ENCODE peak calls at places on chromosome 2, in nine cellular contexts. J is GM12864, X is keratinocyte, K is fibroblast of the aortic adventitia, B is PC-9, I is Calu3, H is BJ, Y is uterus, L is cardiac muscle cell. V is an unnamed sample.

GRCh38 chr2:43224131-43224570 is 2.3 kb downstream of the ZFP36L2 start:
- DNase-seq in Y (peak; percentile 74), I (peak; percentile 82), H (no peak), X (no peak), J (no peak), B (peak; percentile 70), L (peak; percentile 81), K (peak; percentile 75), V (no peak)

GRCh38 chr2:60306231-60306861 is 247.1 kb downstream of the BCL11A start:
- DNase-seq in L (no peak), K (no peak), I (no peak), X (no peak), B (no peak), H (no peak), J (no peak), Y (peak; percentile 16), V (no peak)

GRCh38 chr2:58221909-58222308 is 19.2 kb downstream of the FANCL start:
- DNase-seq in Y (no peak), X (no peak), H (no peak), L (no peak), B (no peak), K (no peak), I (no peak), J (no peak), V (no peak)

GRCh38 chr2:186558512-186559276 is 31.2 kb upstream of the ITGAV start:
- DNase-seq in H (no peak), Y (no peak), K (no peak), X (no peak), I (no peak), J (no peak), L (no peak), B (no peak), V (no peak)

GRCh38 chr2:133718688-133719201 is 150.5 kb upstream of the NCKAP5 start:
- DNase-seq in I (no peak), X (peak; percentile 11), J (no peak), B (no peak), H (peak; percentile 66), L (no peak), K (peak; percentile 88), Y (no peak), V (peak; percentile 64)

GRCh38 chr2:54575379-54575888 is 119.3 kb downstream of the SPTBN1 start:
- DNase-seq in Y (no peak), B (no peak), J (no peak), K (peak; percentile 54), H (no peak), I (no peak), X (peak; percentile 90), L (no peak), V (no peak)

GRCh38 chr2:223590964-223591363 is 11.2 kb downstream of the SCG2 start:
- DNase-seq in K (no peak), H (no peak), J (no peak), Y (no peak), L (no peak), X (no peak), I (no peak), B (no peak), V (no peak)

GRCh38 chr2:215970425-215970824 is 42.9 kb downstream of the MREG start:
- DNase-seq in I (no peak), X (no peak), B (no peak), H (no peak), K (no peak), J (no peak), Y (no peak), L (no peak), V (no peak)

GRCh38 chr2:160006466-160006865 is 55.9 kb downstream of the PLA2R1 start:
- DNase-seq in H (no peak), K (peak; percentile 2), B (no peak), J (no peak), Y (no peak), L (peak; percentile 24), I (no peak), X (no peak), V (no peak)

GRCh38 chr2:46268986-46269385 is 28.2 kb upstream of the EPAS1 start:
- DNase-seq in B (no peak), X (no peak), J (no peak), Y (no peak), L (no peak), K (peak; percentile 48), I (no peak), H (no peak), V (no peak)

GRCh38 chr2:207847807-207848544 is 78.3 kb upstream of the FZD5 start:
- DNase-seq in B (peak; percentile 70), H (no peak), I (peak; percentile 74), J (no peak), K (peak; percentile 69), Y (no peak), L (no peak), X (no peak), V (no peak)

GRCh38 chr2:215613265-215613664 is 177.4 kb upstream of the FN1 start:
- DNase-seq in I (peak; percentile 17), B (peak; percentile 49), Y (no peak), H (no peak), J (no peak), X (no peak), K (no peak), L (peak; percentile 7), V (no peak)

GRCh38 chr2:166057363-166058169 is 70.3 kb downstream of the SCN1A start:
- DNase-seq in K (peak; percentile 62), I (no peak), Y (no peak), B (no peak), J (no peak), H (no peak), L (peak; percentile 29), X (no peak), V (no peak)

GRCh38 chr2:121804340-121804739 is 48.9 kb downstream of the TSN start:
- DNase-seq in L (peak; percentile 39), X (no peak), I (peak; percentile 24), Y (no peak), B (no peak), K (no peak), J (no peak), H (no peak), V (no peak)

GRCh38 chr2:207887570-207887969 is 117.9 kb upstream of the FZD5 start:
- DNase-seq in Y (no peak), B (no peak), X (no peak), J (no peak), I (no peak), K (no peak), H (no peak), L (no peak), V (no peak)

GRCh38 chr2:120161190-120161589 is 62.0 kb downstream of the TMEM185B start:
- DNase-seq in L (no peak), I (no peak), H (no peak), X (no peak), K (peak; percentile 28), Y (no peak), J (no peak), B (no peak), V (no peak)

GRCh38 chr2:11551569-11552259 is 17.9 kb downstream of the GREB1 start:
- DNase-seq in X (no peak), I (no peak), Y (no peak), H (no peak), J (no peak), B (no peak), L (no peak), K (no peak), V (peak; percentile 47)

GRCh38 chr2:230865324-230865765 is 603 bp downstream of the ITM2C start:
- DNase-seq in L (peak; percentile 52), K (no peak), X (no peak), J (no peak), H (no peak), B (no peak), I (no peak), Y (no peak), V (no peak)

GRCh38 chr2:190180313-190181065 is 118.0 kb upstream of the MSTN start:
- DNase-seq in L (peak; percentile 70), X (no peak), B (peak; percentile 41), I (peak; percentile 79), J (peak; percentile 43), H (no peak), K (no peak), Y (peak; percentile 36), V (peak; percentile 67)

DNA sequence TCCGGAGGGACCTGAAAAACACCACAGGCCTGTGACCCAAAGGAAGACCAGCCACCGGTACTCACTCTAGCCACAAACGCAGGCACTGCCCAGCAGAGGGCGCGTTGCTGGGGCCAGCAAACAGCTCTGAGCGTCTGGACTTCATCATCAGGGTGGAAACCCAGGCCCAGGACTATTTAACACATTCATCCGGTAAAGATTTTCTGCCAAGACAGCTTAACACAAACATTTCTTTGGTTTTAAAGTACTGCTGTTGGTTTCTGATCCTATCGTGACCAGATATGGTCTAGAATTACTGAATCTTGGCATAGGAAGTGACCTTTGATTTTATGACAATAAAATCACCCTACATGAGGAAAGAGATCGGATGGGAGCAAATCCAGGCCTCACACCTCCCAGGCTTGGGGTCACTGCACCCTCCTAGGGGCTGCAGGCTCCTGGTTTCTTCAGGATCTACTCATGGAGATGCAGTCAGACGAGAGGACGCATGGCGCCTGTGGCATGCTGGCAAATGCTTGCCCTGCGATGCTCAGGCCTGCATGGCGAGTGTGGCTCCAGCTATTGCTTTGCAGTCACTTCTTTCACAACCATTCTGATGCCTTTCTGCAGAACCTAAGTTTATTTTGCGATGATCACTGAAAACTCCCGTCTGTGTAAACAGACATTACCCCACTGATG is 130.4 kb downstream of the COL4A4 start:
- DNase-seq in L (peak; percentile 86), H (no peak), I (peak; percentile 56), X (no peak), K (peak; percentile 81), J (peak; percentile 3), Y (no peak), B (peak; percentile 11), V (no peak)
- TF ChIP-seq CTCF in L (peak; percentile 93), H (peak; percentile 84), I (peak; percentile 65), X (peak; percentile 64), K (peak; percentile 82), J (peak; percentile 77), Y (peak; percentile 41), B (peak; percentile 50), V (peak; percentile 45)

GRCh38 chr2:118061135-118061955 is 26.9 kb upstream of the INSIG2 start:
- DNase-seq in J (peak; percentile 46), Y (no peak), H (no peak), L (peak; percentile 29), K (peak; percentile 82), B (no peak), I (peak; percentile 52), X (no peak), V (no peak)
- TF ChIP-seq CTCF in J (peak; percentile 69), Y (no peak), H (peak; percentile 55), L (peak; percentile 57), K (peak; percentile 56), B (peak; percentile 76), I (peak; percentile 42), X (peak; percentile 40), V (no peak)

DNA sequence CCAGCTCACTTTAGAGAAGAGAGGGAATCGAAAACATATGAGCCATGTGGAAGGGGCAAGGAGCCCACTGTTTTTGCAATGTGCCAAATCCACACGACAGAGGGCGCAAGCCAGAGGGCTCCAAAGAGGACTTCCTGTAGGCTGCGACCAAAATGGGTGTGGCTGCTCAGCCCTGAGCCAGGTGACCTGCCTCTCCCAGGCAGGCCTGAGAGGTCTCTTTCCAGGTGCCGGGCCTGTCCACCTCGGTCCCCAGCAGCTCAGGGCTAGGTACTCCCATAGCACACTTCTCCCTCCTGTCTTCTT is 153.8 kb downstream of the TTC32 start:
- DNase-seq in I (no peak), X (no peak), B (no peak), L (no peak), K (no peak), Y (no peak), J (no peak), H (no peak), V (peak; percentile 51)
- TF ChIP-seq CTCF in I (no peak), X (no peak), B (no peak), L (no peak), K (no peak), Y (no peak), J (no peak), H (no peak), V (no peak)

GRCh38 chr2:35973132-35973736 is 382.3 kb upstream of the CRIM1 start:
- DNase-seq in J (no peak), Y (no peak), I (peak; percentile 43), H (no peak), L (peak; percentile 46), B (peak; percentile 9), K (no peak), X (no peak), V (no peak)
- TF ChIP-seq CTCF in J (peak; percentile 55), Y (no peak), I (no peak), H (peak; percentile 66), L (peak; percentile 33), B (peak; percentile 68), K (no peak), X (peak; percentile 60), V (peak; percentile 49)

V was measured in right atrium auricular region.